ENCODE peak calls at places on chromosomes 5 and 9, in four cellular contexts. R is mesendoderm, Q is osteoblast, S is GM23338. M is an unnamed sample. For H3K36me3 and H3K27me3, the result is how much of the 10 kb centered on the place peaks cover.

GRCh38 chr9:96567203-96567700 is 52.4 kb downstream of the CDC14B start:
- DNase-seq in R (no peak), Q (peak), S (no peak), M (no peak)

GRCh38 chr5:91419571-91420537 is 36.7 kb upstream of the ARRDC3 start:
- DNase-seq in R (peak), Q (no peak), S (peak), M (no peak)

GRCh38 chr5:179060116-179061008 is at the start of gene ZNF354C:
- DNase-seq in R (peak), Q (peak), S (peak), M (peak)

GRCh38 chr5:66223637-66224036 is 79.5 kb downstream of the SREK1 start:
- DNase-seq in R (peak), Q (no peak), S (peak), M (peak)

GRCh38 chr5:180316586-180316985 is 24.7 kb upstream of the MAPK9 start:
- DNase-seq in R (no peak), Q (no peak), S (no peak), M (peak)

GRCh38 chr9:133818444-133818843 is 80.3 kb upstream of the SARDH start:
- DNase-seq in R (no peak), Q (no peak), S (no peak), M (no peak)

GRCh38 chr5:57358796-57359592 is 123.6 kb downstream of the ACTBL2 start:
- DNase-seq in R (no peak), Q (no peak), S (no peak), M (no peak)

GRCh38 chr5:146238973-146239372 is 35.6 kb downstream of the RBM27 start:
- DNase-seq in R (no peak), Q (no peak), S (no peak), M (no peak)

GRCh38 chr5:115599502-115599901 is 2.8 kb downstream of the TICAM2 start:
- DNase-seq in R (no peak), Q (no peak), S (no peak), M (no peak)

GRCh38 chr5:134024811-134025210 is 20.0 kb upstream of the VDAC1 start:
- DNase-seq in R (no peak), Q (peak), S (no peak), M (no peak)

GRCh38 chr5:139708877-139709586 is 60.9 kb downstream of the CXXC5 start:
- DNase-seq in R (peak), Q (peak), S (peak), M (peak)

GRCh38 chr5:141513627-141514329 is 24.9 kb downstream of the PCDHGC5 start:
- DNase-seq in R (peak), Q (peak), S (peak), M (peak)

GRCh38 chr9:127970401-127971313 is 10.1 kb downstream of the EEIG1 start:
- DNase-seq in R (no peak), Q (peak), S (no peak), M (peak)

GRCh38 chr9:97438666-97439065 is 26.8 kb downstream of the TDRD7 start:
- DNase-seq in R (no peak), Q (no peak), S (no peak), M (no peak)

GRCh38 chr5:42888771-42889170 is 77.1 kb upstream of the SELENOP start:
- DNase-seq in R (no peak), Q (no peak), S (no peak), M (no peak)

GRCh38 chr9:94791431-94791830 is 64.9 kb downstream of the AOPEP start:
- DNase-seq in R (no peak), Q (no peak), S (no peak), M (no peak)

GRCh38 chr5:121949885-121950284 is 11.9 kb upstream of the SRFBP1 start:
- DNase-seq in R (peak), Q (peak), S (peak), M (peak)

GRCh38 chr5:154575869-154576806 is 98.1 kb upstream of the HAND1 start:
- DNase-seq in R (peak), Q (no peak), S (peak), M (peak)

GRCh38 chr9:122158202-122158601 is 1.4 kb downstream of the NDUFA8 start:
- DNase-seq in R (peak), Q (peak), S (peak), M (peak)

GRCh38 chr9:27194401-27195091 is 85.5 kb downstream of the TEK start:
- DNase-seq in R (peak), Q (peak), S (no peak), M (no peak)

GRCh38 chr9:92563701-92564100 is 27.9 kb upstream of the ECM2 start:
- DNase-seq in R (peak), Q (no peak), S (no peak), M (no peak)

GRCh38 chr5:76473676-76474075 is 70.6 kb downstream of the IQGAP2 start:
- DNase-seq in R (no peak), Q (no peak), S (no peak), M (no peak)

GRCh38 chr5:40606077-40606765 is 73.5 kb upstream of the PTGER4 start:
- DNase-seq in R (no peak), Q (no peak), S (no peak), M (no peak)

GRCh38 chr9:37904647-37905505 is 949 bp upstream of the SLC25A51 start:
- DNase-seq in R (no peak), Q (peak), S (no peak), M (peak)

GRCh38 chr5:81779935-81780266 is 29.0 kb upstream of the SSBP2 start:
- DNase-seq in R (no peak), Q (no peak), S (no peak), M (no peak)

GRCh38 chr9:123267481-123268239 is 726 bp downstream of the STRBP start:
- DNase-seq in R (peak), Q (peak), S (peak), M (peak)

GRCh38 chr9:97514531-97514930 is 13.1 kb downstream of the TMOD1 start:
- DNase-seq in R (no peak), Q (no peak), S (no peak), M (no peak)

GRCh38 chr9:318646-319045 is 104.0 kb downstream of the DOCK8 start:
- DNase-seq in R (no peak), Q (no peak), S (no peak), M (no peak)

GRCh38 chr9:83166369-83166768 is 103.4 kb upstream of the RASEF start:
- DNase-seq in R (no peak), Q (no peak), S (no peak), M (no peak)

GRCh38 chr5:143110591-143110990 is 292.9 kb downstream of the NR3C1 start:
- DNase-seq in R (peak), Q (no peak), S (peak), M (peak)

GRCh38 chr5:171269717-171270116 is 39.3 kb upstream of the TLX3 start:
- DNase-seq in R (peak), Q (no peak), S (no peak), M (no peak)

GRCh38 chr9:37955781-37956422 is 52.0 kb upstream of the SLC25A51 start:
- DNase-seq in R (no peak), Q (peak), S (no peak), M (no peak)

GRCh38 chr5:154829181-154829588 is 21.2 kb downstream of the FAXDC2 start:
- DNase-seq in R (peak), Q (no peak), S (no peak), M (no peak)

GRCh38 chr9:38292480-38292879 is 100.0 kb upstream of the ALDH1B1 start:
- DNase-seq in R (no peak), Q (no peak), S (no peak), M (no peak)

GRCh38 chr9:131668439-131669233 is 71.2 kb downstream of the RAPGEF1 start:
- DNase-seq in R (no peak), Q (peak), S (no peak), M (peak)

GRCh38 chr5:84384604-84385575 is at the start of gene EDIL3:
- DNase-seq in R (peak), Q (peak), S (peak), M (peak)
- H3K4me3 ChIP-seq in R (peak), Q (peak), S (peak), M (peak)

GRCh38 chr5:14501353-14502162 is 80.0 kb upstream of the OTULINL start:
- DNase-seq in R (no peak), Q (peak), S (no peak), M (peak)
- H3K36me3 ChIP-seq in R (under half), Q (half or more), S (under half), M (under half)

GRCh38 chr5:135457424-135458071 is 5.4 kb upstream of the TIFAB start:
- DNase-seq in R (peak), Q (peak), S (peak), M (peak)

GRCh38 chr5:135456238-135457099 is 4.3 kb upstream of the TIFAB start:
- DNase-seq in R (no peak), Q (peak), S (no peak), M (no peak)

GRCh38 chr5:135460246-135461033 is 8.3 kb upstream of the TIFAB start:
- DNase-seq in R (no peak), Q (no peak), S (no peak), M (no peak)

GRCh38 chr5:135458356-135458755 is 6.2 kb upstream of the TIFAB start:
- DNase-seq in R (no peak), Q (no peak), S (no peak), M (no peak)

GRCh38 chr5:135458921-135459331 is 6.8 kb upstream of the TIFAB start:
- DNase-seq in R (no peak), Q (peak), S (no peak), M (no peak)
- H3K27me3 ChIP-seq in R (under half), Q (under half), S (under half), M (under half)

GRCh38 chr9:137235424-137236237 is 4.9 kb downstream of the SLC34A3 start:
- DNase-seq in R (no peak), Q (no peak), S (peak), M (peak)
- H3K4me3 ChIP-seq in R (no peak), Q (no peak), S (no peak), M (no peak)

DNA sequence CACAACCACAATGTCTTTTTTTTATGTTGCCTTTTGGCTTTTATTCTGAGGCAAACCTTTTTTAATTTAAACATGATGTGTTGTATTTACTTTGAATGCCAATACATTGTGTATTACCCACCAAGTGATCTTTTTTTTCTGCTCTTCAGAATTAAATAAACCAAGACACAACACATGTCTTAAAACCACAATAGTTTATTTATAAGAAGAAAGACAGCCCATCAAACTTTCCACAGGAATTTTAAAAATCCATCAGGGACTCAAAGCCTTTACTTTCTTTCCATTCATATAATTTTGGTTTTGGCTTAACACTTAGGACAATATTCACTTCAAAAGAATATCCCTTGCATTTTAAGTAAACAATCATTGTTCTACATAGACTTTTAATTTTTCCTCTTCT is 321.8 kb upstream of the MEF2C start:
- DNase-seq in R (no peak), Q (no peak), S (no peak), M (no peak)
- H3K36me3 ChIP-seq in R (under half), Q (under half), S (under half), M (under half)

GRCh38 chr9:110214956-110215355 is 7.0 kb upstream of the C9orf152 start:
- DNase-seq in R (no peak), Q (no peak), S (no peak), M (no peak)
- H3K27me3 ChIP-seq in R (under half), Q (under half), S (under half), M (under half)